ENCODE peak calls at places on chromosomes 13 and 19, in seven cellular contexts. O is fibroblast of lung, Y is fibroblast of the aortic adventitia, S is neural crest cell, I is lung, M is cardiac muscle cell, B is choroid plexus epithelial cell. V is an unnamed sample.

GRCh38 chr13:36819811-36820140 is 754 bp downstream of the RFXAP start:
- DNase-seq in B (peak; percentile 40), I (no peak), O (peak; percentile 48), Y (peak; percentile 28), M (peak; percentile 24), S (no peak), V (peak; percentile 26)

GRCh38 chr13:32824671-32825070 is 191.6 kb upstream of the KL start:
- DNase-seq in O (peak; percentile 94), S (no peak), Y (peak; percentile 77), B (peak; percentile 89), M (no peak), I (no peak), V (peak; percentile 86)

GRCh38 chr13:44432595-44432994 is 59.0 kb downstream of the SERP2 start:
- DNase-seq in O (peak; percentile 20), I (no peak), Y (no peak), S (no peak), B (no peak), M (no peak), V (no peak)

GRCh38 chr19:245457-245856 is 45.7 kb downstream of the PLPP2 start:
- DNase-seq in B (no peak), M (no peak), O (no peak), Y (no peak), S (no peak), I (no peak), V (no peak)

GRCh38 chr13:102440259-102440936 is 38.5 kb upstream of the FGF14 start:
- DNase-seq in Y (no peak), B (peak; percentile 5), O (no peak), I (no peak), S (no peak), M (no peak), V (no peak)

GRCh38 chr19:28843771-28844492 is 369.0 kb downstream of the UQCRFS1 start:
- DNase-seq in S (no peak), Y (no peak), M (no peak), B (no peak), O (no peak), I (no peak), V (no peak)

GRCh38 chr19:47573076-47574026 is at the start of gene ZNF541:
- DNase-seq in S (no peak), M (no peak), B (peak; percentile 61), I (peak; percentile 38), Y (peak; percentile 35), O (peak; percentile 42), V (peak; percentile 45)

GRCh38 chr13:35988648-35989081 is 142.5 kb downstream of the DCLK1 start:
- DNase-seq in S (no peak), M (no peak), I (no peak), B (peak; percentile 63), O (peak; percentile 91), Y (peak; percentile 88), V (peak; percentile 35)

GRCh38 chr19:7216373-7216902 is 77.8 kb downstream of the INSR start:
- DNase-seq in B (no peak), S (no peak), O (no peak), M (no peak), Y (no peak), I (no peak), V (no peak)

GRCh38 chr13:35987572-35988513 is 143.3 kb downstream of the DCLK1 start:
- DNase-seq in Y (no peak), B (no peak), I (no peak), M (no peak), O (no peak), S (no peak), V (no peak)

GRCh38 chr13:104759069-104759468 is 1692.9 kb upstream of the SLC10A2 start:
- DNase-seq in S (no peak), I (no peak), Y (no peak), O (no peak), M (no peak), B (peak; percentile 17), V (no peak)

GRCh38 chr19:41192574-41193419 is at the start of gene CYP2S1:
- DNase-seq in M (peak; percentile 51), Y (peak; percentile 39), I (no peak), S (no peak), O (no peak), B (no peak), V (no peak)

GRCh38 chr13:26168276-26168814 is 53.8 kb downstream of the RNF6 start:
- DNase-seq in Y (peak; percentile 39), O (no peak), S (no peak), B (peak; percentile 66), I (no peak), M (no peak), V (peak; percentile 27)

GRCh38 chr19:57512845-57513244 is 13.1 kb downstream of the ZNF773 start:
- DNase-seq in Y (peak; percentile 15), O (peak; percentile 49), M (no peak), I (no peak), S (no peak), B (peak; percentile 37), V (peak; percentile 6)

GRCh38 chr19:46944918-46945628 is 74.6 kb upstream of the NPAS1 start:
- DNase-seq in Y (peak; percentile 43), B (peak; percentile 76), O (peak; percentile 70), S (peak; percentile 25), I (peak; percentile 45), M (peak; percentile 87), V (peak; percentile 69)

GRCh38 chr19:19403373-19403901 is 2.0 kb upstream of the GATAD2A start:
- DNase-seq in I (no peak), O (peak; percentile 60), Y (peak; percentile 40), M (no peak), S (no peak), B (peak; percentile 27), V (peak; percentile 59)

GRCh38 chr13:113413178-113413897 is 40.0 kb downstream of the ADPRHL1 start:
- DNase-seq in B (no peak), S (no peak), M (no peak), O (peak; percentile 27), Y (no peak), I (no peak), V (peak; percentile 16)
- TF ChIP-seq CTCF in B (no peak), S (no peak), M (no peak), O (no peak), Y (no peak), I (no peak), V (no peak)

GRCh38 chr13:92355213-92355612 is 871.4 kb upstream of the GPC6 start:
- DNase-seq in O (peak; percentile 46), S (no peak), Y (peak; percentile 38), M (peak; percentile 38), B (peak; percentile 86), I (no peak), V (no peak)
- TF ChIP-seq CTCF in O (no peak), S (peak; percentile 28), Y (peak; percentile 55), M (peak; percentile 77), B (peak; percentile 97), I (peak; percentile 9), V (no peak)

GRCh38 chr13:90910240-90910639 is 437.2 kb upstream of the MIR17HG start:
- DNase-seq in Y (no peak), S (no peak), I (no peak), B (no peak), M (no peak), O (no peak), V (no peak)
- TF ChIP-seq CTCF in Y (no peak), S (no peak), I (no peak), B (no peak), M (no peak), O (no peak), V (no peak)

DNA sequence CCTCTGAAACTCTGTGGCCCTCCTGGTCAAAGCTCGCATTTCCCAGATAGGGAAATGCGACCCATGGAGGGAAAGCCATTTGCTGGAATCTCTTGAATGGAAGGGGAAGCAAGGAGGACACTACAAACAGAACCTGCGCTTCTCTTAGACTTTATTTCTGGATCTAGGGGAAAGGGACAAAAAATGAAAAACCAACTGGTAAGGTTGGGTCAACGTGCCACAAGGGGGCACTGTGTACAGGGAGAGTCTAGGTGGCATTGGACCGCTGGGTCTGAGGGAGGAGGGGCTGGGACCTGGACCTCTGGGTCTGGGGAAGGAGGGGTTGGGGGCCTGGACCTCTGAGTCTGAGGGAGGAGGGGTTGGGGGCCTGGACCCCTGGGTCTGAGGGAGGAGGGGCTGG is 5.0 kb downstream of the KLK4 start:
- DNase-seq in B (peak; percentile 24), S (peak; percentile 46), O (no peak), I (no peak), Y (peak; percentile 12), M (peak; percentile 58), V (no peak)
- TF ChIP-seq CTCF in B (peak; percentile 57), S (peak; percentile 55), O (no peak), I (no peak), Y (peak; percentile 58), M (peak; percentile 57), V (peak; percentile 40)

DNA sequence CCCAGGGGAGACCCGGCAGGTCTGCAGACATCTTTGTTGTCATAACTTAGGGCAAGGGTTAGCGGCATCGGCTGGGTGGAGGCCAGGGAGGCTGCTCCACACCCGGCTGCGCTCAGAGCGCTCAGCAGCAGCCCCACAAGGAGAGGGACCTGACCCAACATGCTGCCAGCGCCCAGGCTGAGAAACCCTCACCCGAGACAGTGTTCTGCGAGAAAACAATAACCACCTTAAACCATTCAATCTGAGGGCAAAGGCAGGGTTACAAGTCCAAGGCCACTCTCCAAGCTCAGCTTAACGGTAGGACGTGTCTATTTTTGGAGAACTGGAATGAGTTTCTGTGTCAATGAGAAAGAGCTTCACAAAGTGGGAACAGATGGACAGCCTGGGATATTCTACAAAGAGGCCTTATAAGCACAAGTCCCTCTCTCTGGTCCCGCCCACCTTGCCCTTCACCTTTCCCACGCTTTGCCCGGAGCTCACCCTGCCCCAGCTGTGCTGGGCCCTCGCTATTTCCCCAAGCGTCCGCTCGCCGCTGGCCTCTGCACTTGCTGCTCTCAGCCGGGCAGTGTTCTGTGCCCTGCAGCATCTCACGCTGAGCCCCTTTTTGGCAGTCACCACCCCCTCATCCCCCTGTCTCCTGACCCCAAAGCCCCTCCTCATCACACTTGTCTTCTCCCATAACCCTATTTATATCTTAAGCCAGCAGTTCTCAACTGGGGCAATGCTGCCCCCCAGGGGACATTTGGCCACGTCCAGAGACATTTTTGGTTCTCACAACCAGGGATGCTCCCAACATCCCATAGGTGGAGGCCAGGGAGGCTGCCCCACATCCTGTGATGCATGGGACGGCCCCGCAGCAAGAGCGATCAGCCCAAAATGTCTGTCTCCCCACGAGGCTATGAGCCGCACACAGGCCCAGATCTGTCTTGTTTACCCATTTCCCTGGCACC is 17.6 kb downstream of the PPP1R12C start:
- DNase-seq in S (no peak), O (no peak), B (no peak), Y (no peak), M (peak; percentile 58), I (no peak), V (no peak)
- TF ChIP-seq CTCF in S (peak; percentile 31), O (peak; percentile 3), B (peak; percentile 47), Y (no peak), M (peak; percentile 4), I (no peak), V (peak; percentile 10)

GRCh38 chr13:91813255-91813654 is 414.8 kb downstream of the GPC5 start:
- DNase-seq in Y (no peak), S (no peak), O (no peak), B (no peak), M (peak; percentile 90), I (no peak), V (no peak)

GRCh38 chr13:91817250-91817649 is 418.8 kb downstream of the GPC5 start:
- DNase-seq in B (peak; percentile 47), I (no peak), Y (peak; percentile 28), S (no peak), O (peak; percentile 30), M (no peak), V (no peak)
- TF ChIP-seq CTCF in B (peak; percentile 46), I (no peak), Y (peak; percentile 23), S (peak; percentile 36), O (no peak), M (peak; percentile 52), V (no peak)

GRCh38 chr19:17751103-17751911 is at the start of gene FCHO1:
- DNase-seq in Y (no peak), I (no peak), M (no peak), O (no peak), S (no peak), B (no peak), V (no peak)
- TF ChIP-seq CTCF in Y (no peak), I (no peak), M (no peak), O (no peak), S (no peak), B (no peak), V (no peak)